ENCODE peak calls at places on chromosomes 4 and X, in four cellular contexts. One of them, this sample, is unnamed.

GRCh38 chrX:39144965-39145364 is 343.7 kb downstream of the MID1IP1 start:
- DNase-seq in WTC11: no peak
- DNase-seq in dorsolateral prefrontal cortex: no peak
- DNase-seq in amygdala: no peak
- DNase-seq in this sample: no peak

GRCh38 chr4:6446538-6447451 is 25.6 kb downstream of the PPP2R2C start:
- DNase-seq in WTC11: no peak
- DNase-seq in dorsolateral prefrontal cortex: peak
- DNase-seq in amygdala: peak
- DNase-seq in this sample: peak

GRCh38 chr4:37882665-37883296 is 8.1 kb upstream of the TBC1D1 start:
- DNase-seq in WTC11: no peak
- DNase-seq in dorsolateral prefrontal cortex: no peak
- DNase-seq in amygdala: no peak
- DNase-seq in this sample: no peak

GRCh38 chrX:23784487-23785301 is 1.7 kb downstream of the SAT1 start:
- DNase-seq in WTC11: no peak
- DNase-seq in dorsolateral prefrontal cortex: no peak
- DNase-seq in amygdala: no peak
- DNase-seq in this sample: no peak

GRCh38 chr4:155995069-155995468 is 41.4 kb upstream of the CTSO start:
- DNase-seq in WTC11: no peak
- DNase-seq in dorsolateral prefrontal cortex: no peak
- DNase-seq in amygdala: no peak
- DNase-seq in this sample: no peak

GRCh38 chr4:137558951-137559350 is 26.7 kb upstream of the PCDH18 start:
- DNase-seq in WTC11: no peak
- DNase-seq in dorsolateral prefrontal cortex: no peak
- DNase-seq in amygdala: no peak
- DNase-seq in this sample: no peak

GRCh38 chr4:150234246-150234645 is 156.0 kb downstream of the DCLK2 start:
- DNase-seq in WTC11: no peak
- DNase-seq in dorsolateral prefrontal cortex: no peak
- DNase-seq in amygdala: no peak
- DNase-seq in this sample: no peak

GRCh38 chr4:24322517-24322916 is 261.8 kb downstream of the DHX15 start:
- DNase-seq in WTC11: no peak
- DNase-seq in dorsolateral prefrontal cortex: peak
- DNase-seq in amygdala: no peak
- DNase-seq in this sample: no peak

GRCh38 chrX:152600853-152601635 is 36.7 kb upstream of the GABRQ start:
- DNase-seq in WTC11: no peak
- DNase-seq in dorsolateral prefrontal cortex: peak
- DNase-seq in amygdala: peak
- DNase-seq in this sample: no peak

GRCh38 chr4:7621252-7621651 is 186.5 kb upstream of the PSAPL1 start:
- DNase-seq in WTC11: no peak
- DNase-seq in dorsolateral prefrontal cortex: no peak
- DNase-seq in amygdala: no peak
- DNase-seq in this sample: no peak

GRCh38 chr4:41098093-41098492 is 116.2 kb downstream of the APBB2 start:
- DNase-seq in WTC11: no peak
- DNase-seq in dorsolateral prefrontal cortex: no peak
- DNase-seq in amygdala: no peak
- DNase-seq in this sample: no peak

GRCh38 chr4:84578540-84579409 is 4.2 kb upstream of the CDS1 start:
- DNase-seq in WTC11: peak
- DNase-seq in dorsolateral prefrontal cortex: no peak
- DNase-seq in amygdala: no peak
- DNase-seq in this sample: no peak

GRCh38 chr4:73776363-73776762 is 36.0 kb downstream of the CXCL8 start:
- DNase-seq in WTC11: no peak
- DNase-seq in dorsolateral prefrontal cortex: no peak
- DNase-seq in amygdala: no peak
- DNase-seq in this sample: no peak

GRCh38 chrX:129781134-129782014 is 1.6 kb downstream of the SASH3 start:
- DNase-seq in WTC11: no peak
- DNase-seq in dorsolateral prefrontal cortex: no peak
- DNase-seq in amygdala: peak
- DNase-seq in this sample: no peak

GRCh38 chrX:130578906-130579305 is 177.1 kb downstream of the RBMX2 start:
- DNase-seq in WTC11: no peak
- DNase-seq in dorsolateral prefrontal cortex: no peak
- DNase-seq in amygdala: no peak
- DNase-seq in this sample: no peak

GRCh38 chr4:92021203-92021602 is 282.6 kb upstream of the GRID2 start:
- DNase-seq in WTC11: no peak
- DNase-seq in dorsolateral prefrontal cortex: no peak
- DNase-seq in amygdala: no peak
- DNase-seq in this sample: no peak

GRCh38 chrX:41971346-41971745 is 48.0 kb upstream of the CASK start:
- DNase-seq in WTC11: peak
- DNase-seq in dorsolateral prefrontal cortex: no peak
- DNase-seq in amygdala: no peak
- DNase-seq in this sample: no peak

GRCh38 chr4:167555338-167556022 is 321.2 kb upstream of the SPOCK3 start:
- DNase-seq in WTC11: no peak
- DNase-seq in dorsolateral prefrontal cortex: no peak
- DNase-seq in amygdala: no peak
- DNase-seq in this sample: no peak

GRCh38 chrX:121802881-121803412 is 755.5 kb downstream of the GLUD2 start:
- DNase-seq in WTC11: peak
- DNase-seq in dorsolateral prefrontal cortex: no peak
- DNase-seq in amygdala: no peak
- DNase-seq in this sample: no peak

GRCh38 chr4:104616401-104616820 is 121.7 kb upstream of the CXXC4 start:
- DNase-seq in WTC11: no peak
- DNase-seq in dorsolateral prefrontal cortex: no peak
- DNase-seq in amygdala: no peak
- DNase-seq in this sample: no peak

GRCh38 chrX:42708222-42708621 is 69.7 kb downstream of the PPP1R2C start:
- DNase-seq in WTC11: no peak
- DNase-seq in dorsolateral prefrontal cortex: no peak
- DNase-seq in amygdala: no peak
- DNase-seq in this sample: no peak

GRCh38 chr4:2168469-2169319 is 73.2 kb downstream of the HAUS3 start:
- DNase-seq in WTC11: no peak
- DNase-seq in dorsolateral prefrontal cortex: no peak
- DNase-seq in amygdala: no peak
- DNase-seq in this sample: no peak

GRCh38 chr4:88054229-88054628 is 46.8 kb downstream of the PKD2 start:
- DNase-seq in WTC11: no peak
- DNase-seq in dorsolateral prefrontal cortex: no peak
- DNase-seq in amygdala: no peak
- DNase-seq in this sample: no peak

GRCh38 chr4:182680196-182680771 is 236.9 kb downstream of the DCTD start:
- DNase-seq in WTC11: no peak
- DNase-seq in dorsolateral prefrontal cortex: no peak
- DNase-seq in amygdala: no peak
- DNase-seq in this sample: no peak

GRCh38 chr4:148565801-148566200 is 123.6 kb upstream of the NR3C2 start:
- DNase-seq in WTC11: no peak
- DNase-seq in dorsolateral prefrontal cortex: no peak
- DNase-seq in amygdala: no peak
- DNase-seq in this sample: peak

GRCh38 chrX:10966057-10966456 is 145.1 kb upstream of the HCCS start:
- DNase-seq in WTC11: no peak
- DNase-seq in dorsolateral prefrontal cortex: no peak
- DNase-seq in amygdala: no peak
- DNase-seq in this sample: no peak

GRCh38 chr4:158255727-158256324 is 45.5 kb downstream of the TMEM144 start:
- DNase-seq in WTC11: no peak
- DNase-seq in dorsolateral prefrontal cortex: no peak
- DNase-seq in amygdala: no peak
- DNase-seq in this sample: no peak

GRCh38 chr4:109332926-109333464 is 30.5 kb upstream of the COL25A1 start:
- DNase-seq in WTC11: peak
- DNase-seq in dorsolateral prefrontal cortex: no peak
- DNase-seq in amygdala: no peak
- DNase-seq in this sample: no peak

GRCh38 chrX:84189125-84189524 is 1.1 kb upstream of the RPS6KA6 start:
- DNase-seq in WTC11: no peak
- DNase-seq in dorsolateral prefrontal cortex: no peak
- DNase-seq in amygdala: no peak
- DNase-seq in this sample: no peak

GRCh38 chr4:3436798-3437581 is 4.8 kb upstream of the HGFAC start:
- DNase-seq in WTC11: no peak
- DNase-seq in dorsolateral prefrontal cortex: no peak
- DNase-seq in amygdala: no peak
- DNase-seq in this sample: no peak

GRCh38 chr4:81790477-81790876 is 318.8 kb upstream of the RASGEF1B start:
- DNase-seq in WTC11: no peak
- DNase-seq in dorsolateral prefrontal cortex: no peak
- DNase-seq in amygdala: no peak
- DNase-seq in this sample: no peak